ENCODE peak calls at places on chromosomes 7 and 10, in four cellular contexts. One of them, this sample, is unnamed.

GRCh38 chr7:127447326-127447945 is 54.9 kb upstream of the ZNF800 start:
- DNase-seq in GM12878: peak
- DNase-seq in K562: peak
- DNase-seq in HL-60: peak
- DNase-seq in this sample: peak

GRCh38 chr7:29401827-29402226 is 161.8 kb upstream of the PRR15 start:
- DNase-seq in GM12878: no peak
- DNase-seq in K562: no peak
- DNase-seq in HL-60: no peak
- DNase-seq in this sample: no peak

GRCh38 chr10:86659161-86659691 is 4.9 kb downstream of the OPN4 start:
- DNase-seq in GM12878: no peak
- DNase-seq in K562: no peak
- DNase-seq in HL-60: no peak
- DNase-seq in this sample: no peak

GRCh38 chr7:151550601-151551286 is 31.0 kb upstream of the RHEB start:
- DNase-seq in GM12878: no peak
- DNase-seq in K562: peak
- DNase-seq in HL-60: no peak
- DNase-seq in this sample: no peak

GRCh38 chr10:63210611-63211196 is 77.6 kb downstream of the NRBF2 start:
- DNase-seq in GM12878: no peak
- DNase-seq in K562: no peak
- DNase-seq in HL-60: no peak
- DNase-seq in this sample: no peak

GRCh38 chr10:86706401-86706841 is 38.1 kb downstream of the LDB3 start:
- DNase-seq in GM12878: no peak
- DNase-seq in K562: no peak
- DNase-seq in HL-60: no peak
- DNase-seq in this sample: no peak

GRCh38 chr7:105009667-105010537 is 4.1 kb upstream of the KMT2E start:
- DNase-seq in GM12878: no peak
- DNase-seq in K562: no peak
- DNase-seq in HL-60: no peak
- DNase-seq in this sample: no peak

GRCh38 chr7:45402480-45403218 is 171.5 kb upstream of the ADCY1 start:
- DNase-seq in GM12878: peak
- DNase-seq in K562: no peak
- DNase-seq in HL-60: peak
- DNase-seq in this sample: no peak

GRCh38 chr10:126255313-126255712 is 133.0 kb downstream of the ADAM12 start:
- DNase-seq in GM12878: no peak
- DNase-seq in K562: no peak
- DNase-seq in HL-60: no peak
- DNase-seq in this sample: no peak

GRCh38 chr10:78875331-78875877 is 193.4 kb upstream of the ZMIZ1 start:
- DNase-seq in GM12878: no peak
- DNase-seq in K562: no peak
- DNase-seq in HL-60: no peak
- DNase-seq in this sample: no peak

GRCh38 chr7:37346761-37347160 is 101.9 kb downstream of the ELMO1 start:
- DNase-seq in GM12878: no peak
- DNase-seq in K562: no peak
- DNase-seq in HL-60: no peak
- DNase-seq in this sample: no peak

GRCh38 chr7:70797109-70797514 is 334.8 kb upstream of the GALNT17 start:
- DNase-seq in GM12878: no peak
- DNase-seq in K562: no peak
- DNase-seq in HL-60: no peak
- DNase-seq in this sample: no peak

GRCh38 chr10:28993056-28993455 is 295.8 kb upstream of the LYZL1 start:
- DNase-seq in GM12878: no peak
- DNase-seq in K562: no peak
- DNase-seq in HL-60: no peak
- DNase-seq in this sample: no peak

GRCh38 chr7:100476108-100476780 is 2.8 kb downstream of the TSC22D4 start:
- DNase-seq in GM12878: no peak
- DNase-seq in K562: peak
- DNase-seq in HL-60: no peak
- DNase-seq in this sample: no peak

GRCh38 chr10:68861253-68861652 is 33.9 kb downstream of the STOX1 start:
- DNase-seq in GM12878: no peak
- DNase-seq in K562: no peak
- DNase-seq in HL-60: peak
- DNase-seq in this sample: no peak

GRCh38 chr10:112981553-112981952 is 31.5 kb downstream of the TCF7L2 start:
- DNase-seq in GM12878: peak
- DNase-seq in K562: no peak
- DNase-seq in HL-60: no peak
- DNase-seq in this sample: peak
- TF ChIP-seq SPI1 in GM12878: peak
- TF ChIP-seq SPI1 in K562: no peak
- TF ChIP-seq SPI1 in HL-60: no peak
- TF ChIP-seq SPI1 in this sample: no peak

DNA sequence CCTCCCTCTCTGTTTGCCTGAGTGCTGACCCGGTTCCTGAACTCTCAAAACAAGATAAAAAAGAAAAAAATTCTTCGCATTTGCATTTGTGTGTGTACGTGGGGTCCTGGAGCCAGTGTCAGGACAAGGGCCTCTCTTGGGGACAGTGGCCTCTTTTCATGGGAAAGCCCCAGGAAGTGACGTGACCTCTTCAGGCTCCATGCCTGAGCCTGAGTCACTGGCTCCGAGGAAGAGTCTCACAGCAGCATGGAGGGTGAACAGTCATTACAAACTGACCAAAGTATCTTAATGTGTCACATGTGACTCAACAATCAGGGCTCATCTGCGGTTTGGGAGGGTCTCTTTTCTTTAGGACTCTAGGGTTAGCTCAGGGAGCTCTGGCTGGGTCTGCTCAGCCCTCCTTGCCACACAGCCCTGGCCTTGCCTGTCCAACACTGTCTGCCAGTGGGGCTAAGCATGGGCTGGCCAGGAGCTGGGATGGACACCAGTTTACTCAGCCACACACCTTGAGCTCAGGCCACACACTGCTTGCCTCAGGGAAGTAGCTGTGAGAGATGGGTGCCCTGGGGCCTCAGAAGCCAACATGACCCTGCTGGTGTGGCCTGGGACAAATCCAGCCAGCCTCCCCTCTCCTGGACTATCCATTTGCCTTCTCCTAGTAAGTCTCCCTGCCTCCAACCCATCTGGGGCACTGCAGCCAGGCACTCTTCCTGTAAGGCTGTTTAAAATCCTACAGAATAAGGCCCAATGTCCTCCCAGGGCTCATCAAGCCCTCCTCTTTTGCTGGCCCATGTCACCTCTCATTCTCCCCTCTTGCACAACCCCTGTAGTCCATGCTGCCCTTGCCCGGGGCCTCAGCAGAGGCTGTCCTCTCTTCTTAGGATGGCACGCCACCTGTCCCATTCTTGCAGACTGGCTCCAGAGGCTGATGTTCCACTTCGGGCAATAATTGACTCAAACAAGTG is 10.5 kb downstream of the TMEM273 start:
- DNase-seq in GM12878: peak
- DNase-seq in K562: peak
- DNase-seq in HL-60: no peak
- DNase-seq in this sample: peak
- TF ChIP-seq SPI1 in GM12878: no peak
- TF ChIP-seq SPI1 in K562: no peak
- TF ChIP-seq SPI1 in HL-60: no peak
- TF ChIP-seq SPI1 in this sample: no peak

GRCh38 chr7:54249686-54250085 is 292.5 kb upstream of the VSTM2A start:
- DNase-seq in GM12878: no peak
- DNase-seq in K562: no peak
- DNase-seq in HL-60: no peak
- DNase-seq in this sample: no peak

GRCh38 chr7:54252256-54253035 is 289.7 kb upstream of the VSTM2A start:
- DNase-seq in GM12878: no peak
- DNase-seq in K562: no peak
- DNase-seq in HL-60: no peak
- DNase-seq in this sample: no peak

DNA sequence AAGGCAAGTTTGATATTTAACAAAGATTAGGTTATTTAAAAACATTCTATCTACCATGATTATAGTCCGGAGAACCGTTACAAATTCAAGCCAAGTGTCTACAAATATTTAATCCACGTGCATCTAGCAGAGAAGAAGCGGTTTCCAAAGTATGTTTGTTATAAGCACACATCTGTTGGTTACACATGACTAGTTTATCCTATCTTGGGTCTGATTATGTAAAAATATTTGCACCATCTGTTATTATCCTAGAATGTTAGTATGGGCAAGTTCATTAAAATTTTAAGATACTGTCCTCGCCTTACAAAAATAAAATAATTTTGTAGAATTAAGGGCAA is 289.2 kb upstream of the VSTM2A start:
- DNase-seq in GM12878: no peak
- DNase-seq in K562: no peak
- DNase-seq in HL-60: no peak
- DNase-seq in this sample: no peak
- TF ChIP-seq SPI1 in GM12878: no peak
- TF ChIP-seq SPI1 in K562: no peak
- TF ChIP-seq SPI1 in HL-60: no peak
- TF ChIP-seq SPI1 in this sample: no peak

GRCh38 chr7:73770002-73770859 is at the start of gene CLDN3:
- DNase-seq in GM12878: no peak
- DNase-seq in K562: peak
- DNase-seq in HL-60: peak
- DNase-seq in this sample: no peak

GRCh38 chr7:73773700-73774517 is 3.8 kb upstream of the CLDN3 start:
- DNase-seq in GM12878: no peak
- DNase-seq in K562: no peak
- DNase-seq in HL-60: no peak
- DNase-seq in this sample: no peak

GRCh38 chr7:73768661-73769480 is 1.2 kb downstream of the CLDN3 start:
- DNase-seq in GM12878: no peak
- DNase-seq in K562: peak
- DNase-seq in HL-60: no peak
- DNase-seq in this sample: no peak

GRCh38 chr7:73769481-73770001 is 529 bp downstream of the CLDN3 start:
- DNase-seq in GM12878: no peak
- DNase-seq in K562: peak
- DNase-seq in HL-60: no peak
- DNase-seq in this sample: no peak

GRCh38 chr7:73770860-73771665 is 993 bp upstream of the CLDN3 start:
- DNase-seq in GM12878: no peak
- DNase-seq in K562: peak
- DNase-seq in HL-60: no peak
- DNase-seq in this sample: no peak
- TF ChIP-seq SPI1 in GM12878: no peak
- TF ChIP-seq SPI1 in K562: no peak
- TF ChIP-seq SPI1 in HL-60: no peak
- TF ChIP-seq SPI1 in this sample: no peak

GRCh38 chr10:24904830-24905229 is 47.6 kb downstream of the PRTFDC1 start:
- DNase-seq in GM12878: no peak
- DNase-seq in K562: no peak
- DNase-seq in HL-60: no peak
- DNase-seq in this sample: no peak

GRCh38 chr10:24899571-24899970 is 52.8 kb downstream of the PRTFDC1 start:
- DNase-seq in GM12878: no peak
- DNase-seq in K562: no peak
- DNase-seq in HL-60: no peak
- DNase-seq in this sample: no peak

GRCh38 chr10:24902400-24902728 is 50.0 kb downstream of the PRTFDC1 start:
- DNase-seq in GM12878: no peak
- DNase-seq in K562: no peak
- DNase-seq in HL-60: no peak
- DNase-seq in this sample: no peak

GRCh38 chr10:24900888-24901685 is 51.3 kb downstream of the PRTFDC1 start:
- DNase-seq in GM12878: peak
- DNase-seq in K562: no peak
- DNase-seq in HL-60: no peak
- DNase-seq in this sample: no peak

GRCh38 chr10:24901686-24902399 is 50.6 kb downstream of the PRTFDC1 start:
- DNase-seq in GM12878: peak
- DNase-seq in K562: peak
- DNase-seq in HL-60: no peak
- DNase-seq in this sample: no peak
- TF ChIP-seq SPI1 in GM12878: no peak
- TF ChIP-seq SPI1 in K562: no peak
- TF ChIP-seq SPI1 in HL-60: no peak
- TF ChIP-seq SPI1 in this sample: no peak